ENCODE peak calls at places on chromosomes 4 and X, in ten cellular contexts. One of them, this sample, is unnamed. For H3K9me3, the result is how much of the 10 kb centered on the place peaks cover.

GRCh38 chrX:14056201-14056600 is 26.5 kb upstream of the GEMIN8 start:
- DNase-seq in OCI-LY7: no peak
- DNase-seq in T-helper 17 cell: no peak
- DNase-seq in HepG2: no peak
- DNase-seq in IMR-90: peak
- DNase-seq in tibial nerve: no peak
- DNase-seq in MG63: no peak
- DNase-seq in thoracic aorta: no peak
- DNase-seq in ascending aorta: no peak
- DNase-seq in heart left ventricle: no peak
- DNase-seq in this sample: no peak

GRCh38 chrX:46228389-46228788 is 316.8 kb downstream of the ZNF674 start:
- DNase-seq in OCI-LY7: no peak
- DNase-seq in T-helper 17 cell: no peak
- DNase-seq in HepG2: no peak
- DNase-seq in IMR-90: no peak
- DNase-seq in tibial nerve: no peak
- DNase-seq in MG63: no peak
- DNase-seq in thoracic aorta: no peak
- DNase-seq in ascending aorta: no peak
- DNase-seq in heart left ventricle: no peak
- DNase-seq in this sample: no peak

GRCh38 chr4:3635090-3635820 is 103.0 kb upstream of the LRPAP1 start:
- DNase-seq in OCI-LY7: no peak
- DNase-seq in T-helper 17 cell: no peak
- DNase-seq in HepG2: no peak
- DNase-seq in IMR-90: no peak
- DNase-seq in tibial nerve: no peak
- DNase-seq in MG63: no peak
- DNase-seq in thoracic aorta: no peak
- DNase-seq in ascending aorta: no peak
- DNase-seq in heart left ventricle: no peak
- DNase-seq in this sample: peak

GRCh38 chr4:153535735-153536494 is 69.8 kb downstream of the TMEM131L start:
- DNase-seq in OCI-LY7: no peak
- DNase-seq in T-helper 17 cell: no peak
- DNase-seq in HepG2: no peak
- DNase-seq in IMR-90: peak
- DNase-seq in tibial nerve: no peak
- DNase-seq in MG63: no peak
- DNase-seq in thoracic aorta: no peak
- DNase-seq in ascending aorta: no peak
- DNase-seq in heart left ventricle: no peak
- DNase-seq in this sample: no peak

GRCh38 chr4:154399259-154399974 is 92.2 kb downstream of the DCHS2 start:
- DNase-seq in OCI-LY7: no peak
- DNase-seq in T-helper 17 cell: no peak
- DNase-seq in HepG2: peak
- DNase-seq in IMR-90: peak
- DNase-seq in tibial nerve: no peak
- DNase-seq in MG63: peak
- DNase-seq in thoracic aorta: no peak
- DNase-seq in ascending aorta: no peak
- DNase-seq in heart left ventricle: no peak
- DNase-seq in this sample: peak

GRCh38 chrX:78168065-78168464 is 28.6 kb upstream of the TAF9B start:
- DNase-seq in OCI-LY7: no peak
- DNase-seq in T-helper 17 cell: no peak
- DNase-seq in HepG2: no peak
- DNase-seq in IMR-90: no peak
- DNase-seq in tibial nerve: no peak
- DNase-seq in MG63: no peak
- DNase-seq in thoracic aorta: no peak
- DNase-seq in ascending aorta: no peak
- DNase-seq in heart left ventricle: no peak
- DNase-seq in this sample: no peak

GRCh38 chrX:75786290-75786689 is 1.2 kb upstream of the MAGEE2 start:
- DNase-seq in OCI-LY7: no peak
- DNase-seq in T-helper 17 cell: no peak
- DNase-seq in HepG2: no peak
- DNase-seq in IMR-90: no peak
- DNase-seq in tibial nerve: no peak
- DNase-seq in MG63: no peak
- DNase-seq in thoracic aorta: no peak
- DNase-seq in ascending aorta: no peak
- DNase-seq in heart left ventricle: no peak
- DNase-seq in this sample: no peak

GRCh38 chr4:121728798-121729226 is 32.0 kb upstream of the ANXA5 start:
- DNase-seq in OCI-LY7: no peak
- DNase-seq in T-helper 17 cell: no peak
- DNase-seq in HepG2: no peak
- DNase-seq in IMR-90: peak
- DNase-seq in tibial nerve: no peak
- DNase-seq in MG63: peak
- DNase-seq in thoracic aorta: no peak
- DNase-seq in ascending aorta: no peak
- DNase-seq in heart left ventricle: no peak
- DNase-seq in this sample: no peak

GRCh38 chr4:176588436-176588835 is 204.3 kb downstream of the VEGFC start:
- DNase-seq in OCI-LY7: no peak
- DNase-seq in T-helper 17 cell: no peak
- DNase-seq in HepG2: no peak
- DNase-seq in IMR-90: no peak
- DNase-seq in tibial nerve: no peak
- DNase-seq in MG63: no peak
- DNase-seq in thoracic aorta: no peak
- DNase-seq in ascending aorta: no peak
- DNase-seq in heart left ventricle: no peak
- DNase-seq in this sample: no peak

GRCh38 chrX:149827254-149827653 is 45.5 kb downstream of the MAGEA9 start:
- DNase-seq in OCI-LY7: no peak
- DNase-seq in T-helper 17 cell: no peak
- DNase-seq in HepG2: no peak
- DNase-seq in IMR-90: no peak
- DNase-seq in tibial nerve: no peak
- DNase-seq in MG63: no peak
- DNase-seq in thoracic aorta: no peak
- DNase-seq in ascending aorta: no peak
- DNase-seq in heart left ventricle: no peak
- DNase-seq in this sample: no peak

GRCh38 chr4:87209696-87210095 is 10.7 kb downstream of the KLHL8 start:
- DNase-seq in OCI-LY7: peak
- DNase-seq in T-helper 17 cell: no peak
- DNase-seq in HepG2: no peak
- DNase-seq in IMR-90: no peak
- DNase-seq in tibial nerve: no peak
- DNase-seq in MG63: no peak
- DNase-seq in thoracic aorta: no peak
- DNase-seq in ascending aorta: peak
- DNase-seq in heart left ventricle: peak
- DNase-seq in this sample: peak

GRCh38 chrX:56745019-56745418 is 16.0 kb downstream of the NBDY start:
- DNase-seq in OCI-LY7: no peak
- DNase-seq in T-helper 17 cell: no peak
- DNase-seq in HepG2: peak
- DNase-seq in IMR-90: peak
- DNase-seq in tibial nerve: no peak
- DNase-seq in MG63: peak
- DNase-seq in thoracic aorta: no peak
- DNase-seq in ascending aorta: no peak
- DNase-seq in heart left ventricle: no peak
- DNase-seq in this sample: no peak

GRCh38 chr4:185853841-185854240 is 41.8 kb upstream of the SORBS2 start:
- DNase-seq in OCI-LY7: no peak
- DNase-seq in T-helper 17 cell: no peak
- DNase-seq in HepG2: no peak
- DNase-seq in IMR-90: no peak
- DNase-seq in tibial nerve: no peak
- DNase-seq in MG63: no peak
- DNase-seq in thoracic aorta: no peak
- DNase-seq in ascending aorta: no peak
- DNase-seq in heart left ventricle: no peak
- DNase-seq in this sample: no peak
- H3K9me3 ChIP-seq in OCI-LY7: under half
- H3K9me3 ChIP-seq in T-helper 17 cell: under half
- H3K9me3 ChIP-seq in HepG2: under half
- H3K9me3 ChIP-seq in IMR-90: under half
- H3K9me3 ChIP-seq in tibial nerve: under half
- H3K9me3 ChIP-seq in MG63: under half
- H3K9me3 ChIP-seq in thoracic aorta: under half
- H3K9me3 ChIP-seq in ascending aorta: under half
- H3K9me3 ChIP-seq in heart left ventricle: under half
- H3K9me3 ChIP-seq in this sample: under half

DNA sequence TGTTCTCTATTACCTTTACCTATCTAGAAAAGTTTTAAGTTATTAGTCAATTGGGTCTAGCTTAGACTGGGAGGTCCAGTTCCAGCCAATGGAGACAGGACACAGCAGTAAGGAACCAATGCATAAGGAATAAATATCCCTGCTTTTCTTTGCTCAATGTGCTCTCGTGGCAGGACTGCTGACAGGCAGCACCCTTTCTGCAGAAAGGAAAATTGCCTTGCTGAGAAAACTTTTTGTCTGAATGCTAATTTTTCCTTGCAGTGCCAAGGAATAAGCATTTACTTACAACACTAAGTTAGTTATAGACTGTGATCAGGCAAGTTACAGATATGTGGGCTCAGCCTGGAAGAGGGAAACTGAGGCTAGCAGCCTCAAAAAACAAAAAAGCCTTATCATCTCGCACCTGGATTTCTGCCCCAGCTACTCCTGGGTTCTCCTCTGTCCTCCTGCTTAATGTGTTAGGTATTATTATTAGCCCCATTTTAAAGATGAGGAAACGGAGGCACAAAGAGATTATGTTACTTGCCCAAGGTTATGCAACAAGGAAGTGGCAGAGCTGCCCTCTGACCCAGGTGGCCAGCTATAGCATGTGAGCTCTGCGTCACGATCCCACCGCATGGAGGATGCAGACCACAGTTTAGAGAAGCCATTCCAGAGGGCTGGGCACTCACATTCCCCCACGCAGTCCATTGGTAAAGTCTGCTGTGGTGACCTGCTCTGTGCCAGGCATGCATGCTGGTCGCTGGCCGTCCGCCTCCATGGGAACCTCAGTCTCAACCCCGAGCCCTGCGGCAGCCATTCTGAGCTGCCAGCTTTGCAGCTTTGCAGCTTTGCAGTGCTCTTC is 40.5 kb upstream of the C4orf50 start:
- DNase-seq in OCI-LY7: peak
- DNase-seq in T-helper 17 cell: no peak
- DNase-seq in HepG2: no peak
- DNase-seq in IMR-90: no peak
- DNase-seq in tibial nerve: no peak
- DNase-seq in MG63: no peak
- DNase-seq in thoracic aorta: no peak
- DNase-seq in ascending aorta: no peak
- DNase-seq in heart left ventricle: no peak
- DNase-seq in this sample: no peak
- H3K9me3 ChIP-seq in OCI-LY7: under half
- H3K9me3 ChIP-seq in T-helper 17 cell: under half
- H3K9me3 ChIP-seq in HepG2: under half
- H3K9me3 ChIP-seq in IMR-90: half or more
- H3K9me3 ChIP-seq in tibial nerve: under half
- H3K9me3 ChIP-seq in MG63: under half
- H3K9me3 ChIP-seq in thoracic aorta: under half
- H3K9me3 ChIP-seq in ascending aorta: under half
- H3K9me3 ChIP-seq in heart left ventricle: under half
- H3K9me3 ChIP-seq in this sample: under half

DNA sequence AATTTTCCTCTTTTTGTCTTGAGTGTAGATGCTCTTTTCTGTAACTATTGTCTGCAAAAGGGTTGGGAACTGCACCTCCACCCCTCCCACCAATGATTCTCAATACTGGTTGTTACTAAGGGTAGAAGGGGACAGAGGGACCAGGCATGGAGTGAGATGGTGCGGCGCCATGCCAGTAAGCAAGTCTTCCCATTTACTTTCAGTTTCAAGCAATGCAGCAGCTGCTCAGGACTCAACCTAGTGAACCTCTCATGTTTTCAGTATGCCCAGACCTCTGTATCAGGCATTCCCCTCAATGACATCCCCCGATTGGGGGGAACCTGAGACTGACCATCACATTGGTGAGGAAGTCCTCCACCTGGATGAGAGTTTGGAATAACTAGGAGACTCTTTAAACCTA is 41.5 kb downstream of the ZNF81 start:
- DNase-seq in OCI-LY7: no peak
- DNase-seq in T-helper 17 cell: no peak
- DNase-seq in HepG2: no peak
- DNase-seq in IMR-90: no peak
- DNase-seq in tibial nerve: no peak
- DNase-seq in MG63: no peak
- DNase-seq in thoracic aorta: no peak
- DNase-seq in ascending aorta: no peak
- DNase-seq in heart left ventricle: no peak
- DNase-seq in this sample: no peak
- H3K9me3 ChIP-seq in OCI-LY7: under half
- H3K9me3 ChIP-seq in T-helper 17 cell: under half
- H3K9me3 ChIP-seq in HepG2: under half
- H3K9me3 ChIP-seq in IMR-90: under half
- H3K9me3 ChIP-seq in tibial nerve: under half
- H3K9me3 ChIP-seq in MG63: under half
- H3K9me3 ChIP-seq in thoracic aorta: under half
- H3K9me3 ChIP-seq in ascending aorta: under half
- H3K9me3 ChIP-seq in heart left ventricle: under half
- H3K9me3 ChIP-seq in this sample: under half

GRCh38 chrX:1313788-1314187 is 22.8 kb upstream of the IL3RA start:
- DNase-seq in OCI-LY7: no peak
- DNase-seq in T-helper 17 cell: no peak
- DNase-seq in HepG2: no peak
- DNase-seq in IMR-90: no peak
- DNase-seq in tibial nerve: no peak
- DNase-seq in MG63: no peak
- DNase-seq in thoracic aorta: no peak
- DNase-seq in ascending aorta: no peak
- DNase-seq in heart left ventricle: no peak
- DNase-seq in this sample: no peak

GRCh38 chrX:1305411-1305810 is 31.2 kb upstream of the IL3RA start:
- DNase-seq in OCI-LY7: no peak
- DNase-seq in T-helper 17 cell: no peak
- DNase-seq in HepG2: no peak
- DNase-seq in IMR-90: no peak
- DNase-seq in tibial nerve: no peak
- DNase-seq in MG63: no peak
- DNase-seq in thoracic aorta: no peak
- DNase-seq in ascending aorta: no peak
- DNase-seq in heart left ventricle: no peak
- DNase-seq in this sample: no peak

GRCh38 chrX:1306909-1307625 is 29.5 kb upstream of the IL3RA start:
- DNase-seq in OCI-LY7: no peak
- DNase-seq in T-helper 17 cell: no peak
- DNase-seq in HepG2: no peak
- DNase-seq in IMR-90: no peak
- DNase-seq in tibial nerve: no peak
- DNase-seq in MG63: no peak
- DNase-seq in thoracic aorta: no peak
- DNase-seq in ascending aorta: no peak
- DNase-seq in heart left ventricle: no peak
- DNase-seq in this sample: no peak

GRCh38 chrX:1307626-1308340 is 28.8 kb upstream of the IL3RA start:
- DNase-seq in OCI-LY7: no peak
- DNase-seq in T-helper 17 cell: no peak
- DNase-seq in HepG2: no peak
- DNase-seq in IMR-90: no peak
- DNase-seq in tibial nerve: no peak
- DNase-seq in MG63: no peak
- DNase-seq in thoracic aorta: no peak
- DNase-seq in ascending aorta: no peak
- DNase-seq in heart left ventricle: no peak
- DNase-seq in this sample: no peak

GRCh38 chrX:1308476-1308875 is 28.1 kb upstream of the IL3RA start:
- DNase-seq in OCI-LY7: no peak
- DNase-seq in T-helper 17 cell: no peak
- DNase-seq in HepG2: no peak
- DNase-seq in IMR-90: no peak
- DNase-seq in tibial nerve: no peak
- DNase-seq in MG63: no peak
- DNase-seq in thoracic aorta: no peak
- DNase-seq in ascending aorta: no peak
- DNase-seq in heart left ventricle: no peak
- DNase-seq in this sample: no peak
- H3K9me3 ChIP-seq in OCI-LY7: under half
- H3K9me3 ChIP-seq in T-helper 17 cell: under half
- H3K9me3 ChIP-seq in HepG2: under half
- H3K9me3 ChIP-seq in IMR-90: under half
- H3K9me3 ChIP-seq in tibial nerve: under half
- H3K9me3 ChIP-seq in MG63: under half
- H3K9me3 ChIP-seq in thoracic aorta: under half
- H3K9me3 ChIP-seq in ascending aorta: under half
- H3K9me3 ChIP-seq in heart left ventricle: under half
- H3K9me3 ChIP-seq in this sample: under half

This sample was measured in uterus.